ENCODE peak calls at places on chromosomes 3 and 15, in eight cellular contexts. C is neuronal stem cell, E is MM.1S, U is PC-3, N is IMR-90, P is GM23248, X is HepG2, T is mesenchymal stem cell. L is an unnamed sample.

GRCh38 chr15:65829150-65829764 is 37.2 kb upstream of the DENND4A start:
- DNase-seq in N (peak; percentile 22), E (peak; percentile 50), U (peak; percentile 55), C (no peak), X (peak; percentile 33), P (peak; percentile 30), T (peak; percentile 29), L (peak; percentile 33)

GRCh38 chr15:93974804-93975481 is 256.4 kb upstream of the MCTP2 start:
- DNase-seq in C (peak; percentile 36), P (peak; percentile 71), T (no peak), U (peak; percentile 48), E (peak; percentile 30), X (peak; percentile 22), N (peak; percentile 5), L (peak; percentile 44)

GRCh38 chr3:97793415-97794019 is 28.3 kb upstream of the CRYBG3 start:
- DNase-seq in T (peak; percentile 65), N (peak; percentile 64), C (peak; percentile 23), U (peak; percentile 71), E (peak; percentile 58), X (peak; percentile 60), P (peak; percentile 72), L (peak; percentile 40)

GRCh38 chr3:70273492-70273891 is 38.9 kb downstream of the MDFIC2 start:
- DNase-seq in U (no peak), T (no peak), X (no peak), N (peak; percentile 2), P (no peak), E (no peak), C (no peak), L (peak; percentile 38)

GRCh38 chr3:142866841-142867631 is 21.8 kb downstream of the PCOLCE2 start:
- DNase-seq in P (no peak), E (peak; percentile 43), C (no peak), U (peak; percentile 11), T (no peak), X (no peak), N (no peak), L (no peak)

GRCh38 chr3:10443791-10444429 is 61.5 kb downstream of the ATP2B2 start:
- DNase-seq in N (no peak), X (no peak), T (no peak), C (no peak), U (no peak), E (no peak), P (no peak), L (no peak)

GRCh38 chr15:77633913-77634265 is 1.2 kb upstream of the LINGO1 start:
- DNase-seq in E (no peak), T (no peak), U (no peak), X (no peak), N (no peak), C (no peak), P (no peak), L (no peak)

GRCh38 chr3:161854232-161854771 is 357.7 kb downstream of the OTOL1 start:
- DNase-seq in U (peak; percentile 99), E (peak; percentile 37), X (peak; percentile 59), C (no peak), N (peak; percentile 70), T (peak; percentile 84), P (peak; percentile 45), L (peak; percentile 93)

GRCh38 chr3:195080571-195081141 is 190.3 kb downstream of the XXYLT1 start:
- DNase-seq in E (no peak), C (no peak), T (no peak), X (peak; percentile 14), N (no peak), P (no peak), U (no peak), L (no peak)

GRCh38 chr3:112459750-112460149 is 39.5 kb downstream of the BTLA start:
- DNase-seq in E (peak; percentile 49), N (no peak), C (no peak), P (no peak), U (no peak), X (no peak), T (no peak), L (no peak)

DNA sequence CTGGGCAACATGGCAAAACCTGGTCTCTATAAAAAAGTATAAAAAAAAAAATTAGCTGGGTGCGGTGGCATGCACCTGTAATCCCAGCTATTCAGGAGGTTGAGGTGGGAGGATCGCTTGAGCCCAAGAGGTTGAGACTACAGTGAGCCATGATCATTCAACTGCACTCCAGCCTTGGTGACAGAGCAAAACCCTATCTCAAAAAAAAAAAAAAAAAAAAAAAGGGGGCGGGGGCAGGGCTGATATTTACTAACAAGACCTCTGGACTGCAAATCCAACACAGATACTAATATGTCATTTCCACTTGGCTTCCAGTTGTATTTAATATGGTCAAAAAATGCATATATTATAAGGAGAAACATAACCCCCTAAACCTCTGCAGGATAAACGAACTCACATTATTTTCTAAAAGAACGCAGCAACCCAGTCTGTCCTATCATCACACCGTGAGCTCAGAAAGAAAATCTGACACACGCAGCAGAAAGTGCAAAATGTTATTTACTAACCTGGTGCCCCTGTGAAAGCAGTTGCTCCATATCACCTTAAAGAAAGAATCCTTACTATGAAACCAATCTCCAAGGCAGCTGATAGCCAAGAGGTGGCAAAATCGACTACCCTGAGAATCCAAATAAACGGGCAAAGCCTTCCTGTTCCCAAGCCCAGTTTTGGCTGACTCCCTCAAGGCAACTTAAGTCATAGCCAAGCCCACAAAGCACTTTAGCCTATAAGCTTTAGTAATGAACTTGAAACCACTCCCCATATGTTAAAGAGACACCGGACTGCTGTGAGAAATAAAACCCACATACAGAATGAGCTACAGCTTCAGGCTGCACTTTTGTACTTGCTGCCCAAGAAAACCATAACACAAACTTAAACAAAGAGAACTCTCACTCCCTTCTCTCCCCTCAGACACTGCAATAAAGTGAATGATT is 39.3 kb downstream of the PLD1 start:
- DNase-seq in U (peak; percentile 89), N (peak; percentile 92), P (peak; percentile 94), T (peak; percentile 87), X (peak; percentile 68), E (peak; percentile 79), C (no peak), L (peak; percentile 92)
- H3K9ac ChIP-seq in U (peak overlapping the region; percentile 25), N (peak overlapping the region; percentile 40), P (peak overlapping the region; percentile 69), T (peak overlapping the region; percentile 90), X (no peak overlapping the region), E (peak overlapping the region; percentile 10), C (no peak overlapping the region), L (no peak overlapping the region)

DNA sequence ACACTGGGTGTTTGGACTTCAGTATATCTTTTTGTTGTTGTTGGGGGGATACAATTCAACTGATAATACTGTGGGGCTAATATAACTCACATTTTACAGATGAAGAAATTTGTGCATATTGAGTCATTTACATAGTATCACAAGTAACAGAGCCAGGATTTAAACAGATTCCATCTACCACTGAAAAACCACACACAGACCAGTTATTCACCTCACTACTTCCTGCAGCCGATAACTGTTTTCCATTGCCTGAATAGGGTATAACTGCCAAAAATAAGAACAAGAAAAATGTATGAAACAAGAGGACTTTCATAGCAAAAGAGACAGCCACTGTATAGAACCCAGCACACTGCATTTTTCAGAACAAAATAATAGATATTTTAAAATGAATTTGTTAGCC is 215.8 kb upstream of the CNTN6 start:
- DNase-seq in U (no peak), E (no peak), N (no peak), P (peak; percentile 14), C (no peak), T (no peak), X (no peak), L (peak; percentile 59)
- H3K27me3 ChIP-seq in U (no peaks in the 10 kb centered on the region), E (no peaks in the 10 kb centered on the region), N (no peaks in the 10 kb centered on the region), P (no peaks in the 10 kb centered on the region), C (no peaks in the 10 kb centered on the region), T (no peaks in the 10 kb centered on the region), X (no peaks in the 10 kb centered on the region), L (no peaks in the 10 kb centered on the region)

DNA sequence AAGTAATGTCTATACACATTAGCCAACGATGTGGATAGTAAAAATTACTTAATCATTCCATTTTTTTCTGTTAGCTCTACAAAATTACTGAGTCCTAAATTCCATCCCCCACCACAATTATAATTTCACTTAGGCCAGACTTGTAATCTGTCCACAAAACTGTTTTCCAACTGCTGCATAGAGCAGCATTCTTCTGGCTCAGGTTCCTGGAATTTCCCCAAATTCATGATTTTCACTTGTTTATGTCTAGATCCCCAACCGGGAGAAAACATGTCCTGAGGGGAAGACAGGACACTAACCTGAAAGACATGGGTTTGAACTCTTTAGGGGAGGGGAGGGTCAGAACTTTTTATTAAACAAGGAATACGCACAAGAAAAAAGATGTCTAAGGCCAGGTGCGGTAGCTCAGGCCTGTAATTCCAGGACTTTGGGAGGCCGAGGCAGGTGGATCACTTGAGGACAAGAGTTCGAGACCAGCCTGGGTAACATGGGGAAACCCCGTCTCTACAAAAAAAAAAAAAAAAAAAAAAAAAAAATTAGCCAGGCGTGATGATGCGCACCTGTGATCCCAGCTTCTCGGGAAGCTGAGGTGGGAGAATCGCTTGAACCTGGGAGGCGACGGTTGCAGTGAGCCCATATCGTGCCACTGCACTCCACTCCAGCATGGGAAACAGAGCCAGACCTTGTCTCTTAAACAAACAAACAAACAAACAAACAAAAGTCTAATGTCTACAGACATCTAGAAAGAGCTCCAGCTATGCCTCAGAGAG is 1.5 kb downstream of the ETFA start:
- DNase-seq in X (no peak), U (peak; percentile 61), T (peak; percentile 29), E (no peak), P (peak; percentile 31), N (no peak), C (no peak), L (no peak)
- H3K4me1 ChIP-seq in X (peaks cover 74% of the 10 kb centered on the region), U (peaks cover 42% of the 10 kb centered on the region), T (peaks cover 11% of the 10 kb centered on the region), E (no peaks in the 10 kb centered on the region), P (peaks cover 6% of the 10 kb centered on the region), N (peaks cover 10% of the 10 kb centered on the region), C (peaks cover 6% of the 10 kb centered on the region), L (no peaks in the 10 kb centered on the region)

GRCh38 chr3:60730371-60730770 is 520.9 kb downstream of the FHIT start:
- DNase-seq in X (no peak), E (no peak), U (no peak), C (no peak), T (no peak), N (no peak), P (no peak), L (no peak)
- H3K9ac ChIP-seq in X (no peak overlapping the region), E (no peak overlapping the region), U (no peak overlapping the region), C (no peak overlapping the region), T (no peak overlapping the region), N (no peak overlapping the region), P (no peak overlapping the region), L (no peak overlapping the region)

GRCh38 chr3:149860881-149861280 is 47.9 kb downstream of the RNF13 start:
- DNase-seq in N (no peak), C (no peak), T (no peak), U (no peak), E (no peak), X (no peak), P (no peak), L (no peak)
- H3K27me3 ChIP-seq in N (no peaks in the 10 kb centered on the region), C (no peaks in the 10 kb centered on the region), T (no peaks in the 10 kb centered on the region), U (no peaks in the 10 kb centered on the region), E (no peaks in the 10 kb centered on the region), X (no peaks in the 10 kb centered on the region), P (no peaks in the 10 kb centered on the region), L (no peaks in the 10 kb centered on the region)

DNA sequence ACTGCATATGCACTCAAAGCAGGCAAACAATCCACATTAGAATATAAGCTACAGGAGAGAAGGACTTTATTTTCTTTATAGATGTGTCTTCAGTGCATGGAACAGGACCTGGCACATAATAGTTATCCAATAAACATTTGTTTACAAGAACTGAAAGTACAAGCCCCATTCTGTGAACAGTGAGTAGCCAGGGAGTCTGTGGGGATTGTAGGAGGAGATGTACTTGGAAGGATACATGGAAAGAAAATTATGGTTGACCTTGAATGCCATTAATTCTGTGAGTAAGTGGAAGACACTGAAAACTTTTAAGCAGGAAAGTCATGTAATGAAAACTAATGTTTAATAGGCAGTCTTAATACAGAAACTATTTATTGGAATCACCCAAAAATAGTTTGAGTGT is 28.3 kb downstream of the MASP1 start:
- DNase-seq in T (peak; percentile 77), E (no peak), X (no peak), P (peak; percentile 71), U (no peak), N (peak; percentile 28), C (no peak), L (peak; percentile 17)
- H3K4me1 ChIP-seq in T (peaks cover 5% of the 10 kb centered on the region), E (no peaks in the 10 kb centered on the region), X (peaks cover 36% of the 10 kb centered on the region), P (peaks cover 43% of the 10 kb centered on the region), U (peaks cover 18% of the 10 kb centered on the region), N (peaks cover 22% of the 10 kb centered on the region), C (peaks cover 3% of the 10 kb centered on the region), L (peaks cover 29% of the 10 kb centered on the region)

GRCh38 chr3:4993276-4994143 is 14.3 kb downstream of the BHLHE40 start:
- DNase-seq in E (no peak), X (no peak), N (no peak), T (no peak), U (no peak), P (peak; percentile 76), C (no peak), L (no peak)
- H3K9ac ChIP-seq in E (no peak overlapping the region), X (no peak overlapping the region), N (no peak overlapping the region), T (peak overlapping the region; percentile 31), U (peak overlapping the region; percentile 11), P (peak overlapping the region; percentile 92), C (no peak overlapping the region), L (no peak overlapping the region)